ENCODE peak calls at places on chromosomes 12 and 14, in four cellular contexts. P is K562, J is stomach, T is SK-N-SH. C is an unnamed sample.

GRCh38 chr14:72965249-72965648 is 39.0 kb downstream of the DCAF4 start:
- DNase-seq in P (peak; percentile 25), T (no peak), J (no peak), C (no peak)

GRCh38 chr14:68800361-68800760 is 7.5 kb upstream of the ZFP36L1 start:
- DNase-seq in P (no peak), J (no peak), T (no peak), C (no peak)

GRCh38 chr12:104291867-104292524 is 11.5 kb upstream of the EID3 start:
- DNase-seq in J (no peak), P (no peak), T (no peak), C (no peak)

GRCh38 chr12:105706321-105706972 is 376.0 kb downstream of the C12orf75 start:
- DNase-seq in P (no peak), T (no peak), J (no peak), C (no peak)

GRCh38 chr12:132014092-132014914 is 64.6 kb downstream of the EP400 start:
- DNase-seq in T (no peak), J (no peak), P (no peak), C (no peak)

GRCh38 chr14:103820908-103821307 is 26.5 kb downstream of the PPP1R13B start:
- DNase-seq in P (no peak), J (no peak), T (no peak), C (no peak)

GRCh38 chr14:80456200-80456599 is 244.9 kb upstream of the DIO2 start:
- DNase-seq in J (no peak), P (no peak), T (no peak), C (no peak)

GRCh38 chr12:87679262-87679661 is 349.9 kb downstream of the C12orf50 start:
- DNase-seq in P (no peak), J (no peak), T (no peak), C (no peak)

GRCh38 chr12:27297576-27297975 is 35.1 kb upstream of the BMAL2 start:
- DNase-seq in T (no peak), P (no peak), J (no peak), C (no peak)

GRCh38 chr14:49879683-49880204 is 13.1 kb upstream of the ARF6 start:
- DNase-seq in P (peak; percentile 72), J (peak; percentile 51), T (peak; percentile 65), C (peak; percentile 70)

GRCh38 chr14:101875041-101875725 is 89.2 kb upstream of the DYNC1H1 start:
- DNase-seq in T (no peak), J (no peak), P (no peak), C (no peak)

GRCh38 chr14:21527320-21527679 is 1.2 kb upstream of the SALL2 start:
- DNase-seq in J (no peak), P (no peak), T (no peak), C (no peak)

GRCh38 chr14:45135181-45135580 is 549 bp upstream of the FANCM start:
- DNase-seq in T (no peak), J (no peak), P (no peak), C (no peak)

GRCh38 chr14:71478542-71478941 is 453.7 kb upstream of the RGS6 start:
- DNase-seq in P (no peak), T (no peak), J (no peak), C (no peak)

GRCh38 chr14:87994974-87995373 is 2.0 kb upstream of the GALC start:
- DNase-seq in T (no peak), J (no peak), P (no peak), C (no peak)

GRCh38 chr12:77833329-77833728 is 2.6 kb downstream of the NAV3 start:
- DNase-seq in T (no peak), J (no peak), P (no peak), C (no peak)

GRCh38 chr12:49389092-49389703 is 21.9 kb downstream of the SPATS2 start:
- DNase-seq in P (no peak), J (peak; percentile 28), T (no peak), C (peak; percentile 21)

GRCh38 chr12:106851306-106851705 is 76.8 kb downstream of the RIC8B start:
- DNase-seq in P (no peak), J (no peak), T (no peak), C (no peak)

GRCh38 chr12:131676544-131676943 is 34.3 kb upstream of the SFSWAP start:
- DNase-seq in P (no peak), J (no peak), T (no peak), C (no peak)

GRCh38 chr12:4979737-4980136 is 63.9 kb upstream of the KCNA5 start:
- DNase-seq in J (no peak), T (no peak), P (no peak), C (no peak)

GRCh38 chr14:81927069-81927468 is 393.4 kb upstream of the SEL1L start:
- DNase-seq in P (no peak), J (no peak), T (no peak), C (no peak)
- TF ChIP-seq CTCF in P (no peak), J (no peak), T (no peak), C (no peak)

GRCh38 chr14:98959958-98960616 is 311.9 kb downstream of the BCL11B start:
- DNase-seq in T (no peak), P (no peak), J (no peak), C (no peak)
- TF ChIP-seq EP300 in T (no peak), P (no peak), J (no peak), C (no peak)

DNA sequence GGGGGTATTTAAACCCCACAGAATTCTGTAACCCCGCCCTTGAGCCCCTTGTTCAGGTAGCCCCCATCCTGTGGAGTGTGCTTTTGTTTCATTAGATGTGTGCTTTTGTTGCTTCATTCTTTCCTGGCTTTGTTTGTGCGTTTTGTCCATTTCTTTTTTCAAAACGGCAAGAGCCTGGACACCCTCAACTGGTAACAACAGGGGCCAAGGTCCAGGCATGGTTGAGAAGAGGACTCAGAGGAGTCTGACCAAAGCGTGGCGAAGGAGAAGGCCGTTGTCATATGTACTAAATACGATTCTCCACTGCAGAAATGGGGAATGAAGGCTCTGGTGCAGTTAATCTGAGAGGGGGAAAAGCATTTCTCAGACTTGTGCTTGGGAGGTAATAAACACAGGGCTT is 46.0 kb upstream of the GNPNAT1 start:
- DNase-seq in T (no peak), P (no peak), J (no peak), C (no peak)
- TF ChIP-seq CTCF in T (no peak), P (no peak), J (no peak), C (no peak)

DNA sequence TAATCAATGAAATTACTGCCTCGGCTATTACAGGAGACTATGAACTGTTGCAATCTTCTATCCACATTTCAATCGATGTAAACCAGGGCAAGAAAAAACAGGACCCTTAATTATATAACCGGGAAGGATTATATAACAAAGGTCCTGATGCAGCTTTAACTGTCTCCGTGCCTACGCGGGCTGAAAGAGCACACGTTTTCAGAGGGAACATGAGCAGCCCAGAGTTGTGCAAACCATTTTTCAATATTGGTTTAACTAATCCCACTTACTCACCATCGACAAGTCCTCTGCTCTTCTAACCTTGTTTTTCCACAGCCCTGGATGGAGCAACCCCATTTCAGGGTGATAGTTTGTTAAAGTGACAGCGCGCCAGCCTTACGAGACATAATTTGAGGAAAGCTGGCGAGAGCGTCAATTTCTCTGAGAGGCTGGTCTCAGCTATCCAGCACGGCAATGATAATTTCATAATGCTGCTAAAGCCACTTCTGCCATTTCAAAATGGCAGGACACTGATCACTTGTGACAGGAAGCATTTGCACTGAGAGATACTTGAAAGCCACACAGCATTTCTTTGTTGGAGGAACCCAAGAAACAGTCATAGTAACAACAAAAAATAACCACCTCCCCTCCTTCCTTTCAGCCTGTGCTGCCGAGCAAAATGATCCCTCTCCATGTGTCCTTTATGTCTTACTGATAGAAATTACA is 184.5 kb downstream of the FOXN3 start:
- DNase-seq in J (no peak), T (no peak), P (no peak), C (no peak)
- TF ChIP-seq EP300 in J (no peak), T (no peak), P (no peak), C (no peak)

GRCh38 chr12:120235369-120236123 is 30.0 kb downstream of the PXN start:
- DNase-seq in T (no peak), P (no peak), J (no peak), C (no peak)
- TF ChIP-seq CTCF in T (peak; percentile 46), P (peak; percentile 41), J (no peak), C (no peak)

GRCh38 chr14:50943943-50944646 is at the start of gene PYGL:
- DNase-seq in J (peak; percentile 69), T (peak; percentile 84), P (peak; percentile 67), C (peak; percentile 78)

GRCh38 chr14:50946234-50946935 is 2.1 kb upstream of the PYGL start:
- DNase-seq in P (no peak), T (no peak), J (no peak), C (no peak)

GRCh38 chr14:50943261-50943942 is 881 bp downstream of the PYGL start:
- DNase-seq in T (no peak), J (peak; percentile 32), P (peak; percentile 34), C (peak; percentile 58)

GRCh38 chr14:50947446-50947845 is 3.2 kb upstream of the PYGL start:
- DNase-seq in J (no peak), T (no peak), P (no peak), C (no peak)

DNA sequence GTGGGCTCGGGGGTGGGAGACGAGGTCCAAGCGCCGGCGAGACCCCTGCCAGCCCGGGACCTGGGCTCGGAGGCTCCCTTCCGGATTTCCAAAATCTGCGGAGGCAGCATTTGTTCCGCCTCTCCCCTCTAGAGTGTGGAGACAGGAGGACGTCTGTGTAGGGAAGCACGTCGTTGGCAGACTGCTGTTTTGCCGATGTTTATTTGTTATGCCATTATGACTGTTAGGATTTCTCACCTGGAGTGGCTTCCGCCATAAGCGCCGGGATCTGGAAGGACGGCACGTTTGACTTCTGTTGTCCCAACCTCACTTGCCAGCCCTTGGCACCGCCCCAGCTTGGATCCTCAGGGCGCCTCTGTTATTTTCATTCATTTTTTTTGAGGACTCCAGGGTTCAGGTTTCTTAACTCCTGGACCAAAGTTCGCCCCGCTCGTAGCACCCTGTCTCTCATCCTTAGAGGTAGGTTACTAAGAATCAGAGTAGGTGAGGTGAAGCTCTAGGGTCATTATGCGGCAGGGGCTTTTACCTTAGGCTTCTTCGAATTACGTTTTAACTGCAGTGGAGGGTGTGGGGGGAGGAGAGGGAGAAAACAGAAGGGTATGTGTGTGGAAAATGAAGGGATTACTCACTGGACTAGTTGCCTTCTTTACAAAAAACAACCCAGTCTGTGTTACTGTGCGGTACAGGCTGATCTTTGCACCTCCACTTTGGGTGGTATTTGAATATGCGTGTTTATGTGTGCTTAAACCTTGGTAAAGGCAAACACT is 547 bp upstream of the PYGL start:
- DNase-seq in P (no peak), T (no peak), J (peak; percentile 50), C (peak; percentile 63)
- TF ChIP-seq EP300 in P (no peak), T (no peak), J (no peak), C (no peak)

DNA sequence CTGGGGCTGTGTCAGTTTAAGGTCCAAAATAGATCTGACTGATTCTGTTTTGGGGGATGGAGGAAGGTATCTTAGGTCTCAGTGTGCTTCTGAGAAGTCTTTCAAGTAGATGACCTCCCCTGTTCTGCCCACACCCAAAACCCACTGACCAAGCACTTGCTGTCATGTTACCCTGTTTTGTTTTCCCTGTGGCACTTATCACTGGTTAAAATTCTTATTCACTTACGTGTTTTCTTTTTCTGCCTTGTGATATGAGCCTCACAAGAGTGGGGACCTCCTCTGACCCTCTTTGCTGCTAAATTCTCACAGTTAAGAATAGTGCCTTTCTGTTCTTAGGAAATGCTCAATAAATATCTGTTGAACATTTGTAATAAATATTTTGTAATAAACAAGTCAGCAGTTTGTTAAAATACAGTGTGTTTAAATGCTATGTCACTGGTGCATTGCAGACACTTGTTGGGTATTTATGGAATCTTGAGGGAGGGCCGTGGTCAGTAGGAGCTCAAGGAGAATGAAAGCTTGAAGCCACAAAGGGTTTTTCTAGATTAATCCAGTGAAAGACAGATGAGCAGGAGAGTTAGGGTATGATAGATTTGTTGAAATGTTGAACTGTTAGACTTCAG is 20.9 kb downstream of the PLEKHA5 start:
- DNase-seq in T (no peak), P (no peak), J (no peak), C (no peak)
- TF ChIP-seq CTCF in T (no peak), P (no peak), J (no peak), C (no peak)

GRCh38 chr12:6939187-6939540 is 4.5 kb upstream of the RNU7-1 start:
- DNase-seq in J (no peak), P (no peak), T (no peak), C (no peak)
- TF ChIP-seq EP300 in J (no peak), P (no peak), T (no peak), C (no peak)

C was measured in transverse colon.